ENCODE peak calls at places on chromosome 19, in eight cellular contexts. One of them, this sample, is unnamed. For H3K36me3, the result is how much of the 10 kb centered on the place peaks cover.

GRCh38 chr19:48635263-48635965 is 1.8 kb downstream of the DBP start:
- DNase-seq in tibial nerve: peak
- DNase-seq in mammary epithelial cell: no peak
- DNase-seq in fibroblast of lung: no peak
- DNase-seq in breast epithelium: no peak
- DNase-seq in IMR-90: no peak
- DNase-seq in uterus: peak
- DNase-seq in CD8-positive, alpha-beta T cell: peak
- DNase-seq in this sample: no peak

GRCh38 chr19:58399903-58400637 is 4.6 kb downstream of the RNF225 start:
- DNase-seq in tibial nerve: no peak
- DNase-seq in mammary epithelial cell: no peak
- DNase-seq in fibroblast of lung: no peak
- DNase-seq in breast epithelium: no peak
- DNase-seq in IMR-90: no peak
- DNase-seq in uterus: no peak
- DNase-seq in CD8-positive, alpha-beta T cell: no peak
- DNase-seq in this sample: no peak

GRCh38 chr19:28694812-28695211 is 518.1 kb downstream of the UQCRFS1 start:
- DNase-seq in tibial nerve: no peak
- DNase-seq in mammary epithelial cell: peak
- DNase-seq in fibroblast of lung: no peak
- DNase-seq in breast epithelium: no peak
- DNase-seq in IMR-90: no peak
- DNase-seq in uterus: no peak
- DNase-seq in CD8-positive, alpha-beta T cell: no peak
- DNase-seq in this sample: no peak

GRCh38 chr19:13781547-13781946 is 7.3 kb downstream of the C19orf53 start:
- DNase-seq in tibial nerve: peak
- DNase-seq in mammary epithelial cell: peak
- DNase-seq in fibroblast of lung: peak
- DNase-seq in breast epithelium: peak
- DNase-seq in IMR-90: peak
- DNase-seq in uterus: peak
- DNase-seq in CD8-positive, alpha-beta T cell: no peak
- DNase-seq in this sample: peak

GRCh38 chr19:48836089-48837017 is at the start of gene HSD17B14:
- DNase-seq in tibial nerve: no peak
- DNase-seq in mammary epithelial cell: no peak
- DNase-seq in fibroblast of lung: peak
- DNase-seq in breast epithelium: peak
- DNase-seq in IMR-90: no peak
- DNase-seq in uterus: peak
- DNase-seq in CD8-positive, alpha-beta T cell: no peak
- DNase-seq in this sample: no peak

GRCh38 chr19:19743176-19743575 is 10.3 kb upstream of the ZNF14 start:
- DNase-seq in tibial nerve: no peak
- DNase-seq in mammary epithelial cell: no peak
- DNase-seq in fibroblast of lung: no peak
- DNase-seq in breast epithelium: no peak
- DNase-seq in IMR-90: no peak
- DNase-seq in uterus: no peak
- DNase-seq in CD8-positive, alpha-beta T cell: no peak
- DNase-seq in this sample: no peak

GRCh38 chr19:22354665-22355064 is 67.5 kb downstream of the ZNF98 start:
- DNase-seq in tibial nerve: no peak
- DNase-seq in mammary epithelial cell: no peak
- DNase-seq in fibroblast of lung: no peak
- DNase-seq in breast epithelium: no peak
- DNase-seq in IMR-90: no peak
- DNase-seq in uterus: no peak
- DNase-seq in CD8-positive, alpha-beta T cell: no peak
- DNase-seq in this sample: no peak

GRCh38 chr19:7515471-7516226 is at the start of gene ZNF358:
- DNase-seq in tibial nerve: peak
- DNase-seq in mammary epithelial cell: no peak
- DNase-seq in fibroblast of lung: peak
- DNase-seq in breast epithelium: peak
- DNase-seq in IMR-90: peak
- DNase-seq in uterus: peak
- DNase-seq in CD8-positive, alpha-beta T cell: peak
- DNase-seq in this sample: no peak

GRCh38 chr19:1275976-1276619 is 768 bp downstream of the FAM174C start:
- DNase-seq in tibial nerve: peak
- DNase-seq in mammary epithelial cell: no peak
- DNase-seq in fibroblast of lung: no peak
- DNase-seq in breast epithelium: no peak
- DNase-seq in IMR-90: no peak
- DNase-seq in uterus: no peak
- DNase-seq in CD8-positive, alpha-beta T cell: no peak
- DNase-seq in this sample: no peak

GRCh38 chr19:35126624-35126959 is 8.3 kb downstream of the LGI4 start:
- DNase-seq in tibial nerve: no peak
- DNase-seq in mammary epithelial cell: no peak
- DNase-seq in fibroblast of lung: no peak
- DNase-seq in breast epithelium: no peak
- DNase-seq in IMR-90: no peak
- DNase-seq in uterus: no peak
- DNase-seq in CD8-positive, alpha-beta T cell: no peak
- DNase-seq in this sample: no peak

GRCh38 chr19:6794817-6795431 is 22.4 kb downstream of the VAV1 start:
- DNase-seq in tibial nerve: no peak
- DNase-seq in mammary epithelial cell: no peak
- DNase-seq in fibroblast of lung: no peak
- DNase-seq in breast epithelium: no peak
- DNase-seq in IMR-90: no peak
- DNase-seq in uterus: no peak
- DNase-seq in CD8-positive, alpha-beta T cell: no peak
- DNase-seq in this sample: no peak

GRCh38 chr19:6357995-6358394 is 3.3 kb upstream of the CLPP start:
- DNase-seq in tibial nerve: no peak
- DNase-seq in mammary epithelial cell: peak
- DNase-seq in fibroblast of lung: no peak
- DNase-seq in breast epithelium: no peak
- DNase-seq in IMR-90: no peak
- DNase-seq in uterus: no peak
- DNase-seq in CD8-positive, alpha-beta T cell: no peak
- DNase-seq in this sample: no peak

GRCh38 chr19:19115954-19116353 is 22.3 kb downstream of the TMEM161A start:
- DNase-seq in tibial nerve: no peak
- DNase-seq in mammary epithelial cell: no peak
- DNase-seq in fibroblast of lung: no peak
- DNase-seq in breast epithelium: no peak
- DNase-seq in IMR-90: no peak
- DNase-seq in uterus: no peak
- DNase-seq in CD8-positive, alpha-beta T cell: peak
- DNase-seq in this sample: no peak

GRCh38 chr19:14563989-14564650 is 7.7 kb downstream of the NDUFB7 start:
- DNase-seq in tibial nerve: no peak
- DNase-seq in mammary epithelial cell: peak
- DNase-seq in fibroblast of lung: no peak
- DNase-seq in breast epithelium: no peak
- DNase-seq in IMR-90: no peak
- DNase-seq in uterus: no peak
- DNase-seq in CD8-positive, alpha-beta T cell: no peak
- DNase-seq in this sample: peak

GRCh38 chr19:16227837-16228636 is 30.3 kb downstream of the AP1M1 start:
- DNase-seq in tibial nerve: peak
- DNase-seq in mammary epithelial cell: no peak
- DNase-seq in fibroblast of lung: no peak
- DNase-seq in breast epithelium: no peak
- DNase-seq in IMR-90: no peak
- DNase-seq in uterus: no peak
- DNase-seq in CD8-positive, alpha-beta T cell: no peak
- DNase-seq in this sample: no peak

GRCh38 chr19:19410553-19411550 is 5.4 kb downstream of the GATAD2A start:
- DNase-seq in tibial nerve: no peak
- DNase-seq in mammary epithelial cell: no peak
- DNase-seq in fibroblast of lung: no peak
- DNase-seq in breast epithelium: no peak
- DNase-seq in IMR-90: no peak
- DNase-seq in uterus: no peak
- DNase-seq in CD8-positive, alpha-beta T cell: no peak
- DNase-seq in this sample: no peak

GRCh38 chr19:38900220-38900629 is 456 bp downstream of the NFKBIB start:
- DNase-seq in tibial nerve: no peak
- DNase-seq in mammary epithelial cell: no peak
- DNase-seq in fibroblast of lung: no peak
- DNase-seq in breast epithelium: no peak
- DNase-seq in IMR-90: no peak
- DNase-seq in uterus: no peak
- DNase-seq in CD8-positive, alpha-beta T cell: no peak
- DNase-seq in this sample: no peak

GRCh38 chr19:53865918-53866696 is 1.6 kb upstream of the MYADM start:
- DNase-seq in tibial nerve: peak
- DNase-seq in mammary epithelial cell: peak
- DNase-seq in fibroblast of lung: peak
- DNase-seq in breast epithelium: peak
- DNase-seq in IMR-90: peak
- DNase-seq in uterus: peak
- DNase-seq in CD8-positive, alpha-beta T cell: peak
- DNase-seq in this sample: no peak

GRCh38 chr19:1027020-1027952 is 878 bp downstream of the CNN2 start:
- DNase-seq in tibial nerve: no peak
- DNase-seq in mammary epithelial cell: peak
- DNase-seq in fibroblast of lung: no peak
- DNase-seq in breast epithelium: no peak
- DNase-seq in IMR-90: no peak
- DNase-seq in uterus: no peak
- DNase-seq in CD8-positive, alpha-beta T cell: no peak
- DNase-seq in this sample: peak

GRCh38 chr19:5891938-5892771 is 11.4 kb downstream of the NDUFA11 start:
- DNase-seq in tibial nerve: no peak
- DNase-seq in mammary epithelial cell: no peak
- DNase-seq in fibroblast of lung: peak
- DNase-seq in breast epithelium: no peak
- DNase-seq in IMR-90: peak
- DNase-seq in uterus: no peak
- DNase-seq in CD8-positive, alpha-beta T cell: no peak
- DNase-seq in this sample: no peak

GRCh38 chr19:15297416-15298224 is 34.7 kb downstream of the BRD4 start:
- DNase-seq in tibial nerve: no peak
- DNase-seq in mammary epithelial cell: peak
- DNase-seq in fibroblast of lung: peak
- DNase-seq in breast epithelium: no peak
- DNase-seq in IMR-90: peak
- DNase-seq in uterus: no peak
- DNase-seq in CD8-positive, alpha-beta T cell: no peak
- DNase-seq in this sample: peak

GRCh38 chr19:7597689-7598088 is 2.0 kb downstream of the CAMSAP3 start:
- DNase-seq in tibial nerve: no peak
- DNase-seq in mammary epithelial cell: no peak
- DNase-seq in fibroblast of lung: no peak
- DNase-seq in breast epithelium: no peak
- DNase-seq in IMR-90: no peak
- DNase-seq in uterus: no peak
- DNase-seq in CD8-positive, alpha-beta T cell: no peak
- DNase-seq in this sample: no peak

GRCh38 chr19:14475251-14476073 is at the start of gene PTGER1:
- DNase-seq in tibial nerve: no peak
- DNase-seq in mammary epithelial cell: peak
- DNase-seq in fibroblast of lung: peak
- DNase-seq in breast epithelium: no peak
- DNase-seq in IMR-90: peak
- DNase-seq in uterus: no peak
- DNase-seq in CD8-positive, alpha-beta T cell: no peak
- DNase-seq in this sample: no peak

GRCh38 chr19:3801412-3802096 is 15.4 kb upstream of the MATK start:
- DNase-seq in tibial nerve: no peak
- DNase-seq in mammary epithelial cell: peak
- DNase-seq in fibroblast of lung: no peak
- DNase-seq in breast epithelium: peak
- DNase-seq in IMR-90: no peak
- DNase-seq in uterus: no peak
- DNase-seq in CD8-positive, alpha-beta T cell: peak
- DNase-seq in this sample: peak
- H3K4me3 ChIP-seq in tibial nerve: no peak
- H3K4me3 ChIP-seq in mammary epithelial cell: no peak
- H3K4me3 ChIP-seq in fibroblast of lung: no peak
- H3K4me3 ChIP-seq in breast epithelium: peak
- H3K4me3 ChIP-seq in IMR-90: no peak
- H3K4me3 ChIP-seq in uterus: no peak
- H3K4me3 ChIP-seq in CD8-positive, alpha-beta T cell: peak
- H3K4me3 ChIP-seq in this sample: no peak

DNA sequence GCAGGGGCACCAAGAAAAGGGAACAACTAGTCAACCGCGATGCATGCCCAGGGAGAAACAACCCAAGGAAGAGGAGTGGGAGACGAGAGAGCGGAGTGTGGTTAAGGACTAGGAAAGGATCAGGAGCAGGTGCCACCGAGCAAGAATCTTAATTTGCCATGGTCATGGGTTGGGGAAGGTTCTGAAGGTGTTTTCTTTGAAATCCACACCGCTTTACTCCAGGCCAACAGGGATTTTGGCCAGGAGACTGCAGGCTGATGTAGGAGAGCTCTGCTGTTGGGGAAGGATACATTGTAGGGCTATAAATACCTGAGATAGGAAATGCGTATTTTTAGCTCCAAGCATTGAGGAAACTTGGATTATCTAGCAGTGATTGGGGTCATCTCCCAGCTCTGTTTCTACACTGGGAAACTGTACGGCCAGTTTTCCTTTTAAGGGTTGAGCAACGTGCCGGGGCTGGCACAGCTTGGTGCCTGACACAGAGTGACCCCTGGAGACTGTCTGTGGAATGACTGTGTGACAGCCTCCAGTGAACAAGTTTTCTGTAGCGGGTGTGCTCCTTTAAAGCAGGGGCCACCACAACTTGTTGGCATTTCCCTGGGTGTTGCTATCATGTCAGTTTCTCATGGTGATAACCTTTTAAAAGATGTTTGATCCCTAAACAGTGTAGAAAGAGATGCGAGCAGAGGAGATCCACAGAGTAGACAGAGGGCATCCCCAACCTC is 34.2 kb downstream of the ZNF536 start:
- DNase-seq in tibial nerve: no peak
- DNase-seq in mammary epithelial cell: no peak
- DNase-seq in fibroblast of lung: peak
- DNase-seq in breast epithelium: no peak
- DNase-seq in IMR-90: no peak
- DNase-seq in uterus: no peak
- DNase-seq in CD8-positive, alpha-beta T cell: no peak
- DNase-seq in this sample: no peak
- TF ChIP-seq CTCF in tibial nerve: peak
- TF ChIP-seq CTCF in mammary epithelial cell: no peak
- TF ChIP-seq CTCF in fibroblast of lung: no peak
- TF ChIP-seq CTCF in breast epithelium: no peak
- TF ChIP-seq CTCF in IMR-90: no peak
- TF ChIP-seq CTCF in uterus: peak
- TF ChIP-seq CTCF in CD8-positive, alpha-beta T cell: no peak
- TF ChIP-seq CTCF in this sample: no peak

GRCh38 chr19:17837972-17838371 is 9.8 kb downstream of the JAK3 start:
- DNase-seq in tibial nerve: no peak
- DNase-seq in mammary epithelial cell: no peak
- DNase-seq in fibroblast of lung: no peak
- DNase-seq in breast epithelium: no peak
- DNase-seq in IMR-90: no peak
- DNase-seq in uterus: no peak
- DNase-seq in CD8-positive, alpha-beta T cell: no peak
- DNase-seq in this sample: no peak
- H3K36me3 ChIP-seq in tibial nerve: under half
- H3K36me3 ChIP-seq in mammary epithelial cell: under half
- H3K36me3 ChIP-seq in fibroblast of lung: under half
- H3K36me3 ChIP-seq in breast epithelium: under half
- H3K36me3 ChIP-seq in IMR-90: under half
- H3K36me3 ChIP-seq in uterus: under half
- H3K36me3 ChIP-seq in CD8-positive, alpha-beta T cell: half or more
- H3K36me3 ChIP-seq in this sample: under half

GRCh38 chr19:47056416-47056815 is 8.0 kb upstream of the TMEM160 start:
- DNase-seq in tibial nerve: no peak
- DNase-seq in mammary epithelial cell: no peak
- DNase-seq in fibroblast of lung: no peak
- DNase-seq in breast epithelium: no peak
- DNase-seq in IMR-90: no peak
- DNase-seq in uterus: no peak
- DNase-seq in CD8-positive, alpha-beta T cell: no peak
- DNase-seq in this sample: no peak
- H3K4me3 ChIP-seq in tibial nerve: no peak
- H3K4me3 ChIP-seq in mammary epithelial cell: no peak
- H3K4me3 ChIP-seq in fibroblast of lung: no peak
- H3K4me3 ChIP-seq in breast epithelium: no peak
- H3K4me3 ChIP-seq in IMR-90: no peak
- H3K4me3 ChIP-seq in uterus: no peak
- H3K4me3 ChIP-seq in CD8-positive, alpha-beta T cell: no peak
- H3K4me3 ChIP-seq in this sample: no peak